ENCODE peak calls at places on chromosomes 12 and 14, in ten cellular contexts. One of them, this sample, is unnamed.

GRCh38 chr14:94113908-94114588 is 3.5 kb downstream of the IFI27 start:
- DNase-seq in right lobe of liver: no peak
- DNase-seq in endothelial cell: no peak
- DNase-seq in lower leg skin: no peak
- DNase-seq in mucosa of descending colon: no peak
- DNase-seq in fibroblast of pulmonary artery: no peak
- DNase-seq in GM13976: no peak
- DNase-seq in cardiac fibroblast: no peak
- DNase-seq in fibroblast of lung: peak; percentile 39
- DNase-seq in hepatocyte: no peak
- DNase-seq in this sample: no peak

GRCh38 chr14:25178255-25178654 is 128.3 kb upstream of the STXBP6 start:
- DNase-seq in right lobe of liver: no peak
- DNase-seq in endothelial cell: no peak
- DNase-seq in lower leg skin: no peak
- DNase-seq in mucosa of descending colon: no peak
- DNase-seq in fibroblast of pulmonary artery: no peak
- DNase-seq in GM13976: no peak
- DNase-seq in cardiac fibroblast: no peak
- DNase-seq in fibroblast of lung: no peak
- DNase-seq in hepatocyte: no peak
- DNase-seq in this sample: no peak

GRCh38 chr12:117444781-117445180 is 83.4 kb upstream of the NOS1 start:
- DNase-seq in right lobe of liver: no peak
- DNase-seq in endothelial cell: no peak
- DNase-seq in lower leg skin: no peak
- DNase-seq in mucosa of descending colon: no peak
- DNase-seq in fibroblast of pulmonary artery: no peak
- DNase-seq in GM13976: no peak
- DNase-seq in cardiac fibroblast: no peak
- DNase-seq in fibroblast of lung: no peak
- DNase-seq in hepatocyte: no peak
- DNase-seq in this sample: no peak

GRCh38 chr14:64569108-64570045 is 19.6 kb downstream of the PPP1R36 start:
- DNase-seq in right lobe of liver: no peak
- DNase-seq in endothelial cell: no peak
- DNase-seq in lower leg skin: peak; percentile 62
- DNase-seq in mucosa of descending colon: no peak
- DNase-seq in fibroblast of pulmonary artery: peak; percentile 88
- DNase-seq in GM13976: no peak
- DNase-seq in cardiac fibroblast: peak; percentile 81
- DNase-seq in fibroblast of lung: peak; percentile 77
- DNase-seq in hepatocyte: peak; percentile 55
- DNase-seq in this sample: no peak

GRCh38 chr12:84704851-84705250 is 207.7 kb downstream of the SLC6A15 start:
- DNase-seq in right lobe of liver: no peak
- DNase-seq in endothelial cell: no peak
- DNase-seq in lower leg skin: no peak
- DNase-seq in mucosa of descending colon: no peak
- DNase-seq in fibroblast of pulmonary artery: no peak
- DNase-seq in GM13976: no peak
- DNase-seq in cardiac fibroblast: no peak
- DNase-seq in fibroblast of lung: no peak
- DNase-seq in hepatocyte: no peak
- DNase-seq in this sample: no peak

GRCh38 chr12:100926669-100927248 is 132.2 kb downstream of the ANO4 start:
- DNase-seq in right lobe of liver: no peak
- DNase-seq in endothelial cell: peak; percentile 33
- DNase-seq in lower leg skin: no peak
- DNase-seq in mucosa of descending colon: no peak
- DNase-seq in fibroblast of pulmonary artery: peak; percentile 46
- DNase-seq in GM13976: no peak
- DNase-seq in cardiac fibroblast: peak; percentile 20
- DNase-seq in fibroblast of lung: peak; percentile 12
- DNase-seq in hepatocyte: peak; percentile 68
- DNase-seq in this sample: no peak

GRCh38 chr12:749871-750270 is 2.5 kb upstream of the WNK1 start:
- DNase-seq in right lobe of liver: no peak
- DNase-seq in endothelial cell: no peak
- DNase-seq in lower leg skin: no peak
- DNase-seq in mucosa of descending colon: no peak
- DNase-seq in fibroblast of pulmonary artery: no peak
- DNase-seq in GM13976: no peak
- DNase-seq in cardiac fibroblast: no peak
- DNase-seq in fibroblast of lung: no peak
- DNase-seq in hepatocyte: no peak
- DNase-seq in this sample: no peak

GRCh38 chr14:94058674-94059138 is 22.3 kb downstream of the DDX24 start:
- DNase-seq in right lobe of liver: no peak
- DNase-seq in endothelial cell: no peak
- DNase-seq in lower leg skin: no peak
- DNase-seq in mucosa of descending colon: no peak
- DNase-seq in fibroblast of pulmonary artery: no peak
- DNase-seq in GM13976: no peak
- DNase-seq in cardiac fibroblast: no peak
- DNase-seq in fibroblast of lung: no peak
- DNase-seq in hepatocyte: peak; percentile 43
- DNase-seq in this sample: no peak

GRCh38 chr12:132067182-132067581 is 76.9 kb downstream of the DDX51 start:
- DNase-seq in right lobe of liver: no peak
- DNase-seq in endothelial cell: no peak
- DNase-seq in lower leg skin: no peak
- DNase-seq in mucosa of descending colon: no peak
- DNase-seq in fibroblast of pulmonary artery: no peak
- DNase-seq in GM13976: no peak
- DNase-seq in cardiac fibroblast: no peak
- DNase-seq in fibroblast of lung: no peak
- DNase-seq in hepatocyte: no peak
- DNase-seq in this sample: no peak

GRCh38 chr12:104544836-104545235 is 88.1 kb downstream of the CHST11 start:
- DNase-seq in right lobe of liver: no peak
- DNase-seq in endothelial cell: no peak
- DNase-seq in lower leg skin: no peak
- DNase-seq in mucosa of descending colon: no peak
- DNase-seq in fibroblast of pulmonary artery: no peak
- DNase-seq in GM13976: no peak
- DNase-seq in cardiac fibroblast: no peak
- DNase-seq in fibroblast of lung: no peak
- DNase-seq in hepatocyte: no peak
- DNase-seq in this sample: no peak

GRCh38 chr12:104551313-104551931 is 94.7 kb downstream of the CHST11 start:
- DNase-seq in right lobe of liver: no peak
- DNase-seq in endothelial cell: no peak
- DNase-seq in lower leg skin: no peak
- DNase-seq in mucosa of descending colon: no peak
- DNase-seq in fibroblast of pulmonary artery: no peak
- DNase-seq in GM13976: no peak
- DNase-seq in cardiac fibroblast: no peak
- DNase-seq in fibroblast of lung: no peak
- DNase-seq in hepatocyte: no peak
- DNase-seq in this sample: no peak

GRCh38 chr12:104549820-104550480 is 93.2 kb downstream of the CHST11 start:
- DNase-seq in right lobe of liver: no peak
- DNase-seq in endothelial cell: no peak
- DNase-seq in lower leg skin: no peak
- DNase-seq in mucosa of descending colon: no peak
- DNase-seq in fibroblast of pulmonary artery: peak; percentile 39
- DNase-seq in GM13976: no peak
- DNase-seq in cardiac fibroblast: peak; percentile 54
- DNase-seq in fibroblast of lung: peak; percentile 9
- DNase-seq in hepatocyte: no peak
- DNase-seq in this sample: no peak

GRCh38 chr12:104547239-104547638 is 90.5 kb downstream of the CHST11 start:
- DNase-seq in right lobe of liver: no peak
- DNase-seq in endothelial cell: no peak
- DNase-seq in lower leg skin: no peak
- DNase-seq in mucosa of descending colon: no peak
- DNase-seq in fibroblast of pulmonary artery: no peak
- DNase-seq in GM13976: no peak
- DNase-seq in cardiac fibroblast: no peak
- DNase-seq in fibroblast of lung: no peak
- DNase-seq in hepatocyte: no peak
- DNase-seq in this sample: peak; percentile 53

GRCh38 chr12:104546575-104546974 is 89.8 kb downstream of the CHST11 start:
- DNase-seq in right lobe of liver: no peak
- DNase-seq in endothelial cell: no peak
- DNase-seq in lower leg skin: no peak
- DNase-seq in mucosa of descending colon: no peak
- DNase-seq in fibroblast of pulmonary artery: no peak
- DNase-seq in GM13976: no peak
- DNase-seq in cardiac fibroblast: no peak
- DNase-seq in fibroblast of lung: no peak
- DNase-seq in hepatocyte: no peak
- DNase-seq in this sample: peak; percentile 47
- TF ChIP-seq CTCF in right lobe of liver: no peak
- TF ChIP-seq CTCF in endothelial cell: no peak
- TF ChIP-seq CTCF in lower leg skin: no peak
- TF ChIP-seq CTCF in mucosa of descending colon: no peak
- TF ChIP-seq CTCF in fibroblast of pulmonary artery: no peak
- TF ChIP-seq CTCF in GM13976: no peak
- TF ChIP-seq CTCF in cardiac fibroblast: no peak
- TF ChIP-seq CTCF in fibroblast of lung: no peak
- TF ChIP-seq CTCF in hepatocyte: no peak
- TF ChIP-seq CTCF in this sample: no peak

GRCh38 chr12:127060310-127060847 is 1206.6 kb upstream of the TMEM132C start:
- DNase-seq in right lobe of liver: peak; percentile 54
- DNase-seq in endothelial cell: no peak
- DNase-seq in lower leg skin: no peak
- DNase-seq in mucosa of descending colon: peak; percentile 76
- DNase-seq in fibroblast of pulmonary artery: no peak
- DNase-seq in GM13976: no peak
- DNase-seq in cardiac fibroblast: no peak
- DNase-seq in fibroblast of lung: no peak
- DNase-seq in hepatocyte: no peak
- DNase-seq in this sample: no peak
- TF ChIP-seq CTCF in right lobe of liver: no peak
- TF ChIP-seq CTCF in endothelial cell: no peak
- TF ChIP-seq CTCF in lower leg skin: no peak
- TF ChIP-seq CTCF in mucosa of descending colon: no peak
- TF ChIP-seq CTCF in fibroblast of pulmonary artery: no peak
- TF ChIP-seq CTCF in GM13976: no peak
- TF ChIP-seq CTCF in cardiac fibroblast: no peak
- TF ChIP-seq CTCF in fibroblast of lung: no peak
- TF ChIP-seq CTCF in hepatocyte: no peak
- TF ChIP-seq CTCF in this sample: no peak

DNA sequence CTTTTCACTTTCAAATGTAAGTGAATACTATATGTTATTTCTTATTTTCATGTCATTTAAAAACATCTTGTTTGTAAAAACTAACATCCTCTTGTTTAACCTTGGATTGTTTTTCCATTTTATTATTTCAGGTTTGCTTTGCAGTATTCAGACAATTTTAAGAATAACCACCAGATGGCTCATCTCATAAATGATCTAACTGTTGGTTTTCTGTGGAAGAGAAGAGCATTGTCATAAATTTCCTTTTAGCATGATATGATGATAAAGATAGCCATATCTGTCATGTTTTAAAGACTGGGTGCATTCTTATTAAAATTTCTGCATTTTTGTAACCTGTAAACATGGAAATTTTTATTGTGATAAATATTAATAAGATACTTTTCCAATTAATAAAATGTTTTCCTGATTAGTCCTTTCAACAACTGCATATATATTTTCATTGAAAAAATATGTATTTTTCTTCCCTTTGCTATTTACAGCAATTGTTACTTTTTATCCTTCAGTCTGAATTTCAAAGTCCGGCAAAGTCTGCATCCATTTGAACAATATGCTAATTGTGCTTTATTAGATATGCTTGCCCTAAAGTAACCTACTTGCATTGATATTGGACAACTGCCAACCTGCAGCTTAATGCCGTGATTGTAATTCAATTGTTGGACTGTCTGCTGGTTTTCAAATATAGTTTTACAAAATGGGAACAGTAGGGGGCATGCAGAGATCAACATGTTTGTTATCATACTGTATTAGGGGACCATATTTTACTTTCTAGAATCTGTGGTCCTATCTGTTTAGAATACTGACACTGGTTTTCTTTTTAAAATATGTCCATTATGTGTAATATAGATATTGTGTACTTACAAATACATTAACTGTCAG is 163.4 kb downstream of the GARIN6 start:
- DNase-seq in right lobe of liver: no peak
- DNase-seq in endothelial cell: no peak
- DNase-seq in lower leg skin: no peak
- DNase-seq in mucosa of descending colon: no peak
- DNase-seq in fibroblast of pulmonary artery: peak; percentile 36
- DNase-seq in GM13976: no peak
- DNase-seq in cardiac fibroblast: peak; percentile 49
- DNase-seq in fibroblast of lung: peak; percentile 41
- DNase-seq in hepatocyte: peak; percentile 16
- DNase-seq in this sample: no peak
- TF ChIP-seq CTCF in right lobe of liver: peak; percentile 50
- TF ChIP-seq CTCF in endothelial cell: peak; percentile 39
- TF ChIP-seq CTCF in lower leg skin: no peak
- TF ChIP-seq CTCF in mucosa of descending colon: no peak
- TF ChIP-seq CTCF in fibroblast of pulmonary artery: peak; percentile 40
- TF ChIP-seq CTCF in GM13976: peak; percentile 20
- TF ChIP-seq CTCF in cardiac fibroblast: peak; percentile 24
- TF ChIP-seq CTCF in fibroblast of lung: no peak
- TF ChIP-seq CTCF in hepatocyte: peak; percentile 50
- TF ChIP-seq CTCF in this sample: no peak

GRCh38 chr14:54781936-54782802 is 120.5 kb downstream of the GCH1 start:
- DNase-seq in right lobe of liver: no peak
- DNase-seq in endothelial cell: no peak
- DNase-seq in lower leg skin: no peak
- DNase-seq in mucosa of descending colon: no peak
- DNase-seq in fibroblast of pulmonary artery: no peak
- DNase-seq in GM13976: no peak
- DNase-seq in cardiac fibroblast: no peak
- DNase-seq in fibroblast of lung: peak; percentile 24
- DNase-seq in hepatocyte: no peak
- DNase-seq in this sample: no peak

GRCh38 chr14:54784657-54785056 is 118.0 kb downstream of the GCH1 start:
- DNase-seq in right lobe of liver: peak; percentile 93
- DNase-seq in endothelial cell: no peak
- DNase-seq in lower leg skin: no peak
- DNase-seq in mucosa of descending colon: no peak
- DNase-seq in fibroblast of pulmonary artery: no peak
- DNase-seq in GM13976: no peak
- DNase-seq in cardiac fibroblast: no peak
- DNase-seq in fibroblast of lung: no peak
- DNase-seq in hepatocyte: no peak
- DNase-seq in this sample: no peak

GRCh38 chr14:54783660-54784015 is 119.0 kb downstream of the GCH1 start:
- DNase-seq in right lobe of liver: no peak
- DNase-seq in endothelial cell: no peak
- DNase-seq in lower leg skin: no peak
- DNase-seq in mucosa of descending colon: no peak
- DNase-seq in fibroblast of pulmonary artery: no peak
- DNase-seq in GM13976: no peak
- DNase-seq in cardiac fibroblast: no peak
- DNase-seq in fibroblast of lung: no peak
- DNase-seq in hepatocyte: no peak
- DNase-seq in this sample: no peak

GRCh38 chr14:54784060-54784459 is 118.6 kb downstream of the GCH1 start:
- DNase-seq in right lobe of liver: peak; percentile 86
- DNase-seq in endothelial cell: no peak
- DNase-seq in lower leg skin: no peak
- DNase-seq in mucosa of descending colon: no peak
- DNase-seq in fibroblast of pulmonary artery: no peak
- DNase-seq in GM13976: no peak
- DNase-seq in cardiac fibroblast: no peak
- DNase-seq in fibroblast of lung: no peak
- DNase-seq in hepatocyte: no peak
- DNase-seq in this sample: no peak

GRCh38 chr14:54782803-54783659 is 119.6 kb downstream of the GCH1 start:
- DNase-seq in right lobe of liver: peak; percentile 65
- DNase-seq in endothelial cell: peak; percentile 31
- DNase-seq in lower leg skin: no peak
- DNase-seq in mucosa of descending colon: no peak
- DNase-seq in fibroblast of pulmonary artery: no peak
- DNase-seq in GM13976: peak; percentile 77
- DNase-seq in cardiac fibroblast: no peak
- DNase-seq in fibroblast of lung: no peak
- DNase-seq in hepatocyte: no peak
- DNase-seq in this sample: no peak
- TF ChIP-seq CTCF in right lobe of liver: no peak
- TF ChIP-seq CTCF in endothelial cell: no peak
- TF ChIP-seq CTCF in lower leg skin: no peak
- TF ChIP-seq CTCF in mucosa of descending colon: no peak
- TF ChIP-seq CTCF in fibroblast of pulmonary artery: peak; percentile 27
- TF ChIP-seq CTCF in GM13976: peak; percentile 45
- TF ChIP-seq CTCF in cardiac fibroblast: peak; percentile 16
- TF ChIP-seq CTCF in fibroblast of lung: no peak
- TF ChIP-seq CTCF in hepatocyte: peak; percentile 6
- TF ChIP-seq CTCF in this sample: no peak

This sample was measured in left lung.